ENCODE peak calls at places on chromosomes 16 and 17, in six cellular contexts. I is trophoblast cell, D is H1, L is neuronal stem cell, U is IMR-90, H is mesenchymal stem cell. B is an unnamed sample.

GRCh38 chr16:2777231-2777902 is at the start of gene ELOB:
- DNase-seq in I (peak), D (no peak), L (peak), U (peak), H (peak), B (peak)

GRCh38 chr16:17277981-17278381 is 192.8 kb downstream of the XYLT1 start:
- DNase-seq in I (no peak), D (no peak), L (no peak), U (peak), H (no peak), B (peak)

GRCh38 chr17:51245535-51245934 is 14.3 kb downstream of the MBTD1 start:
- DNase-seq in I (no peak), D (no peak), L (no peak), U (peak), H (no peak), B (no peak)

GRCh38 chr17:34451313-34451712 is 88.3 kb upstream of the CCL1 start:
- DNase-seq in I (no peak), D (no peak), L (no peak), U (peak), H (no peak), B (no peak)

GRCh38 chr17:10687497-10687896 is 9.8 kb downstream of the SCO1 start:
- DNase-seq in I (no peak), D (no peak), L (no peak), U (no peak), H (no peak), B (no peak)

GRCh38 chr16:51577621-51578303 is 426.7 kb upstream of the SALL1 start:
- DNase-seq in I (no peak), D (peak), L (no peak), U (peak), H (peak), B (peak)

GRCh38 chr16:84072014-84072413 is 29.4 kb upstream of the SLC38A8 start:
- DNase-seq in I (no peak), D (no peak), L (no peak), U (peak), H (no peak), B (no peak)

GRCh38 chr16:31386157-31386984 is 6.8 kb upstream of the ITGAD start:
- DNase-seq in I (peak), D (no peak), L (no peak), U (peak), H (peak), B (no peak)

GRCh38 chr17:41393826-41394225 is 3.6 kb downstream of the KRT31 start:
- DNase-seq in I (no peak), D (no peak), L (no peak), U (no peak), H (no peak), B (no peak)

GRCh38 chr16:67150058-67150832 is 553 bp downstream of the B3GNT9 start:
- DNase-seq in I (no peak), D (no peak), L (no peak), U (peak), H (peak), B (peak)

GRCh38 chr17:69175812-69176517 is 34.3 kb upstream of the ABCA6 start:
- DNase-seq in I (peak), D (no peak), L (no peak), U (peak), H (peak), B (no peak)

GRCh38 chr16:68097895-68098294 is 12.7 kb downstream of the NFATC3 start:
- DNase-seq in I (no peak), D (no peak), L (no peak), U (no peak), H (no peak), B (no peak)

GRCh38 chr16:68960910-68961309 is 117.6 kb downstream of the TANGO6 start:
- DNase-seq in I (no peak), D (no peak), L (no peak), U (no peak), H (no peak), B (no peak)

GRCh38 chr16:20901441-20902112 is 1.0 kb downstream of the LYRM1 start:
- DNase-seq in I (peak), D (no peak), L (peak), U (peak), H (peak), B (peak)

GRCh38 chr17:325270-325976 is 27.2 kb downstream of the RPH3AL start:
- DNase-seq in I (no peak), D (no peak), L (no peak), U (no peak), H (no peak), B (no peak)

GRCh38 chr17:77571562-77571981 is 386.9 kb upstream of the TNRC6C start:
- DNase-seq in I (no peak), D (no peak), L (no peak), U (peak), H (no peak), B (no peak)

GRCh38 chr16:84087461-84088151 is 29.1 kb downstream of the MBTPS1 start:
- DNase-seq in I (no peak), D (no peak), L (no peak), U (no peak), H (no peak), B (no peak)

GRCh38 chr17:35726609-35727460 is 4.6 kb upstream of the RASL10B start:
- DNase-seq in I (peak), D (no peak), L (no peak), U (peak), H (peak), B (peak)

GRCh38 chr17:57747221-57748017 is 2.3 kb upstream of the CCDC182 start:
- DNase-seq in I (no peak), D (no peak), L (no peak), U (peak), H (peak), B (no peak)

GRCh38 chr17:63039899-63040602 is 74.0 kb downstream of the TANC2 start:
- DNase-seq in I (no peak), D (no peak), L (no peak), U (peak), H (peak), B (no peak)

GRCh38 chr17:19718613-19719364 is 2.4 kb upstream of the SLC47A2 start:
- DNase-seq in I (no peak), D (no peak), L (no peak), U (no peak), H (no peak), B (peak)

GRCh38 chr17:42184717-42185496 is at the start of gene HCRT:
- DNase-seq in I (no peak), D (no peak), L (peak), U (no peak), H (no peak), B (no peak)

GRCh38 chr17:15377200-15377599 is 35.8 kb upstream of the TEKT3 start:
- DNase-seq in I (no peak), D (no peak), L (no peak), U (peak), H (no peak), B (no peak)

GRCh38 chr16:11603331-11603750 is 16.6 kb upstream of the LITAF start:
- DNase-seq in I (peak), D (no peak), L (no peak), U (no peak), H (no peak), B (no peak)

GRCh38 chr17:77619851-77620250 is 338.7 kb upstream of the TNRC6C start:
- DNase-seq in I (no peak), D (no peak), L (no peak), U (peak), H (peak), B (no peak)

GRCh38 chr16:3498988-3499387 is 1.8 kb upstream of the CLUAP1 start:
- DNase-seq in I (no peak), D (no peak), L (no peak), U (no peak), H (no peak), B (no peak)

GRCh38 chr17:61353615-61354014 is 46.0 kb upstream of the TBX2 start:
- DNase-seq in I (no peak), D (no peak), L (no peak), U (no peak), H (no peak), B (no peak)

GRCh38 chr17:55285340-55286301 is 20.9 kb downstream of the HLF start:
- DNase-seq in I (peak), D (no peak), L (no peak), U (peak), H (no peak), B (no peak)

GRCh38 chr17:79630120-79630519 is 19.3 kb upstream of the RBFOX3 start:
- DNase-seq in I (no peak), D (no peak), L (no peak), U (no peak), H (no peak), B (peak)

GRCh38 chr17:81958633-81959342 is 2.2 kb downstream of the NOTUM start:
- DNase-seq in I (no peak), D (no peak), L (no peak), U (no peak), H (no peak), B (no peak)

GRCh38 chr16:66520406-66521194 is 29.3 kb downstream of the TK2 start:
- DNase-seq in I (no peak), D (no peak), L (no peak), U (no peak), H (no peak), B (no peak)

GRCh38 chr17:29571883-29572681 is 3.6 kb downstream of the TP53I13 start:
- DNase-seq in I (no peak), D (no peak), L (no peak), U (no peak), H (no peak), B (peak)

GRCh38 chr17:55348749-55349354 is 72.8 kb downstream of the MMD start:
- DNase-seq in I (peak), D (no peak), L (peak), U (peak), H (peak), B (peak)

GRCh38 chr17:65297384-65297783 is 160.2 kb downstream of the RGS9 start:
- DNase-seq in I (no peak), D (no peak), L (no peak), U (no peak), H (no peak), B (no peak)

GRCh38 chr16:3283525-3284447 is 495 bp downstream of the ZNF263 start:
- DNase-seq in I (no peak), D (no peak), L (no peak), U (no peak), H (peak), B (no peak)

GRCh38 chr17:82449883-82450356 is 632 bp downstream of the CYBC1 start:
- DNase-seq in I (no peak), D (no peak), L (no peak), U (no peak), H (no peak), B (no peak)

GRCh38 chr17:55390364-55390977 is 31.2 kb downstream of the MMD start:
- DNase-seq in I (no peak), D (no peak), L (no peak), U (no peak), H (peak), B (no peak)

GRCh38 chr17:75869282-75870141 is 8.9 kb downstream of the TRIM47 start:
- DNase-seq in I (no peak), D (no peak), L (no peak), U (peak), H (peak), B (no peak)

GRCh38 chr17:77086433-77087010 is 54.2 kb upstream of the SEC14L1 start:
- DNase-seq in I (peak), D (peak), L (peak), U (peak), H (peak), B (peak)

DNA sequence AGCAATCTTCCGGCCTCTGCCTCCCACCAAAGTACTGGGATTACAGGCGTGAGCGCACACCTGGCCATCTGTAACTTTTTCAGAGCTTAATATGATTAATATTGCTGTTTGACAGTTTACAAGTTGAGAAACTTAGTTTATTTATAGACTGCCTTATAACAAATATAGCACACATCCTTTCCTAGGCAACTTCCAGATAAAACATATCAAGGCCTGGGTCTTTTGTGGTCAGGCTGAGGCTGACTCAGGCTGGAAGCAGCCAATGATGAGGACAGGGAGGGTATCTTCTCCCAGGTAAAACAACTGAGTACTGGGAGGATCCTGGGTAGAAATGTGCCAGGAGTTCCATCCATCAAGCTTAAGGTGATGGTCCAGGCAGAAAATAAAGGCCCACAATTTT is 16.2 kb downstream of the LUC7L start:
- DNase-seq in I (no peak), D (no peak), L (no peak), U (peak), H (no peak), B (no peak)
- H3K14ac ChIP-seq in I (no peak), D (no peak), L (no peak), U (no peak), H (no peak), B (no peak)

GRCh38 chr16:582614-583331 is 7.1 kb upstream of the RAB40C start:
- DNase-seq in I (no peak), D (no peak), L (no peak), U (no peak), H (no peak), B (no peak)

GRCh38 chr16:583470-583814 is 6.4 kb upstream of the RAB40C start:
- DNase-seq in I (no peak), D (no peak), L (no peak), U (no peak), H (no peak), B (peak)

GRCh38 chr16:582218-582613 is 7.7 kb upstream of the RAB40C start:
- DNase-seq in I (no peak), D (no peak), L (no peak), U (no peak), H (no peak), B (no peak)

GRCh38 chr16:585351-585750 is 4.5 kb upstream of the RAB40C start:
- DNase-seq in I (no peak), D (no peak), L (no peak), U (no peak), H (no peak), B (peak)

GRCh38 chr16:583815-584591 is 5.9 kb upstream of the RAB40C start:
- DNase-seq in I (no peak), D (no peak), L (no peak), U (no peak), H (no peak), B (no peak)
- H3K9ac ChIP-seq in I (no peak), D (no peak), L (peak), U (no peak), H (no peak), B (no peak)

GRCh38 chr17:48624544-48625501 is 1.3 kb downstream of the HOXB9 start:
- DNase-seq in I (no peak), D (no peak), L (no peak), U (no peak), H (peak), B (peak)
- H3K14ac ChIP-seq in I (no peak), D (no peak), L (no peak), U (no peak), H (peak), B (no peak)

GRCh38 chr17:74639704-74640142 is 16.2 kb upstream of the CD300E start:
- DNase-seq in I (no peak), D (no peak), L (no peak), U (no peak), H (no peak), B (no peak)
- H3K9ac ChIP-seq in I (no peak), D (no peak), L (no peak), U (no peak), H (no peak), B (no peak)

GRCh38 chr17:36824678-36825091 is 112.6 kb upstream of the LHX1 start:
- DNase-seq in I (no peak), D (no peak), L (no peak), U (no peak), H (no peak), B (no peak)

GRCh38 chr17:36827056-36827455 is 110.2 kb upstream of the LHX1 start:
- DNase-seq in I (no peak), D (no peak), L (no peak), U (no peak), H (no peak), B (no peak)

GRCh38 chr17:36823850-36824677 is 113.2 kb upstream of the LHX1 start:
- DNase-seq in I (no peak), D (no peak), L (no peak), U (no peak), H (no peak), B (no peak)

GRCh38 chr17:36825113-36825955 is 111.9 kb upstream of the LHX1 start:
- DNase-seq in I (no peak), D (no peak), L (no peak), U (no peak), H (no peak), B (no peak)

DNA sequence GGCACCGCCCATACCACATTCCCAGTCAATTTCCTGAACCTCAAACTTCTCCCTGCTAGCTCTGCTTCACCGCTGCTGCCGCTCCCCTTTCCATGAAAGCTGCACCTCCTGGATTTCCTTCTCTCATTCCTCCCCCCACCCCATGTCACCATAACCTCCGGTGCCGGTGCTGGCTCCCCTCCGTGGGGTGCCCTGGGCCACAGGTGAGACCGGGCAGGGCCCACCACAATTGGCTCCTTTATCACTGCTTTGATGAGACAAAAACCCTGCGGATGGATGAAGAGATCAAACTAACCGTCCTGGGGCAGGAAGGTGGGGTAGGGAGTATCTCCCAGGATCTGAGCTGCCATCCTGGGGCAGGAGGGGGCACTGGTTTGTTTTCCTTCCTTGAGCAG is 111.3 kb upstream of the LHX1 start:
- DNase-seq in I (no peak), D (no peak), L (no peak), U (no peak), H (no peak), B (no peak)
- H3K14ac ChIP-seq in I (no peak), D (no peak), L (no peak), U (no peak), H (no peak), B (no peak)

GRCh38 chr16:57537596-57538234 is 1.3 kb upstream of the CCDC102A start:
- DNase-seq in I (no peak), D (no peak), L (no peak), U (no peak), H (no peak), B (peak)

GRCh38 chr16:57536306-57537193 is at the start of gene CCDC102A:
- DNase-seq in I (no peak), D (no peak), L (no peak), U (no peak), H (no peak), B (peak)

GRCh38 chr16:57535680-57536305 is 578 bp downstream of the CCDC102A start:
- DNase-seq in I (peak), D (peak), L (peak), U (peak), H (peak), B (peak)

GRCh38 chr16:57538235-57538711 is 1.9 kb upstream of the CCDC102A start:
- DNase-seq in I (no peak), D (no peak), L (no peak), U (no peak), H (no peak), B (no peak)

DNA sequence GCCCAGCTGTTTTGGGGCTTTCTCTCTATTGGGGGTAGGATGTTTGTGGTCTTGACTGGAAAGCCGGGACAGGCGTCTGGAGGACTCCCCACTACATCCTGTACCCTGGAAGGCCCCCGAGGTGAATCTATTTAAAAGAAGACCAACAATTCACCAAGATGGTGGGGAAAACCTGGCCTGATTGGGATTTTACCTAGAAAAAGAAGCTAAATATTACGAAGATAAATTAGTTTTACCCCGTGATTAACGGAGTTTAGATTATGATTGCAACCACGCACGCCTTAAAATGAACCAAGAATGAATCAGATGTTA is 779 bp upstream of the CCDC102A start:
- DNase-seq in I (no peak), D (no peak), L (no peak), U (no peak), H (no peak), B (no peak)
- H3K9ac ChIP-seq in I (no peak), D (no peak), L (no peak), U (no peak), H (peak), B (no peak)

GRCh38 chr17:28495626-28496025 is 10.5 kb upstream of the FOXN1 start:
- DNase-seq in I (no peak), D (no peak), L (no peak), U (no peak), H (no peak), B (no peak)
- H3K14ac ChIP-seq in I (no peak), D (no peak), L (no peak), U (no peak), H (no peak), B (no peak)

B was measured in H9.